ENCODE peak calls at places on chromosome 2, in eight cellular contexts. H is BJ, E is T-cell, M is KBM-7, J is NCI-H1694, L is HT1080, K is mesenteric fat pad, B is neural crest cell. Y is an unnamed sample.

GRCh38 chr2:210541280-210541902 is 15.0 kb upstream of the CPS1 start:
- DNase-seq in H (no peak), K (no peak), B (no peak), E (no peak), L (no peak), M (no peak), J (no peak), Y (no peak)

GRCh38 chr2:66729391-66729790 is 294.5 kb downstream of the MEIS1 start:
- DNase-seq in M (no peak), J (no peak), E (no peak), K (no peak), H (no peak), B (no peak), L (no peak), Y (no peak)

GRCh38 chr2:5609191-5609590 is 83.0 kb upstream of the SOX11 start:
- DNase-seq in H (no peak), L (no peak), B (no peak), E (no peak), M (no peak), J (no peak), K (no peak), Y (no peak)

GRCh38 chr2:218812861-218813260 is 18.7 kb downstream of the PRKAG3 start:
- DNase-seq in E (no peak), K (no peak), J (no peak), L (no peak), B (no peak), M (no peak), H (no peak), Y (no peak)

GRCh38 chr2:85455552-85456090 is 37.1 kb downstream of the SH2D6 start:
- DNase-seq in K (no peak), H (no peak), E (no peak), J (no peak), B (no peak), L (no peak), M (no peak), Y (no peak)

GRCh38 chr2:173239644-173240043 is 115.0 kb upstream of the CDCA7 start:
- DNase-seq in L (no peak), B (no peak), E (no peak), H (no peak), K (no peak), M (no peak), J (no peak), Y (no peak)

GRCh38 chr2:64652231-64653173 is 1.2 kb downstream of the SERTAD2 start:
- DNase-seq in B (no peak), K (no peak), E (no peak), H (no peak), L (peak), M (peak), J (no peak), Y (peak)

GRCh38 chr2:62415518-62415917 is 90.5 kb downstream of the TMEM17 start:
- DNase-seq in H (no peak), J (no peak), K (no peak), L (no peak), E (no peak), M (no peak), B (no peak), Y (no peak)

GRCh38 chr2:10009271-10009810 is 34.0 kb upstream of the KLF11 start:
- DNase-seq in L (no peak), B (no peak), J (no peak), K (no peak), E (no peak), H (no peak), M (no peak), Y (no peak)

GRCh38 chr2:20403693-20404381 is 43.0 kb upstream of the RHOB start:
- DNase-seq in B (no peak), H (no peak), E (no peak), J (no peak), L (no peak), K (no peak), M (no peak), Y (no peak)

GRCh38 chr2:39550701-39551285 is 113.7 kb upstream of the MAP4K3 start:
- DNase-seq in M (no peak), K (no peak), E (no peak), L (peak), B (no peak), J (no peak), H (no peak), Y (no peak)

GRCh38 chr2:866009-866680 is 84.5 kb upstream of the SNTG2 start:
- DNase-seq in M (no peak), B (no peak), K (peak), J (no peak), L (no peak), H (no peak), E (no peak), Y (no peak)

GRCh38 chr2:205776720-205777119 is 94.4 kb downstream of the NRP2 start:
- DNase-seq in J (no peak), E (no peak), M (no peak), B (no peak), H (no peak), L (no peak), K (no peak), Y (no peak)